ENCODE peak calls at places on chromosomes 5 and 9, in ten cellular contexts. M is A549; T is stomach; C is mesenchymal stem cell; X is K562; E is CD8-positive, alpha-beta T cell; Z is A673; H is neuronal stem cell; B is MM.1S; Y is thoracic aorta. N is an unnamed sample.

GRCh38 chr5:74326571-74327338 is 313.8 kb downstream of the ENC1 start:
- DNase-seq in M (peak; percentile 80), T (peak; percentile 51), C (peak; percentile 89), X (no peak), E (peak; percentile 59), Z (peak; percentile 49), H (no peak), B (peak; percentile 99), Y (no peak), N (no peak)

GRCh38 chr9:35508069-35508468 is 18.2 kb downstream of the RUSC2 start:
- DNase-seq in M (no peak), T (no peak), C (no peak), X (no peak), E (no peak), Z (no peak), H (no peak), B (no peak), Y (no peak), N (no peak)

GRCh38 chr9:107387401-107387800 is 102.2 kb downstream of the KLF4 start:
- DNase-seq in M (no peak), T (peak; percentile 44), C (no peak), X (no peak), E (no peak), Z (no peak), H (no peak), B (no peak), Y (no peak), N (no peak)

GRCh38 chr5:120329095-120329494 is 135.0 kb upstream of the PRR16 start:
- DNase-seq in M (no peak), T (no peak), C (no peak), X (no peak), E (no peak), Z (no peak), H (no peak), B (no peak), Y (no peak), N (no peak)

GRCh38 chr5:55406292-55406691 is 98.5 kb downstream of the MTREX start:
- DNase-seq in M (no peak), T (no peak), C (no peak), X (no peak), E (no peak), Z (no peak), H (no peak), B (no peak), Y (no peak), N (no peak)

GRCh38 chr5:74516217-74516636 is 124.3 kb downstream of the ENC1 start:
- DNase-seq in M (peak; percentile 15), T (no peak), C (peak; percentile 71), X (no peak), E (no peak), Z (no peak), H (no peak), B (no peak), Y (no peak), N (no peak)

GRCh38 chr5:93249651-93250289 is 331.2 kb downstream of the NR2F1-AS1 start:
- DNase-seq in M (no peak), T (no peak), C (peak; percentile 22), X (no peak), E (no peak), Z (no peak), H (no peak), B (no peak), Y (no peak), N (no peak)

GRCh38 chr5:13567819-13568218 is 376.7 kb downstream of the DNAH5 start:
- DNase-seq in M (peak; percentile 27), T (no peak), C (peak; percentile 20), X (no peak), E (no peak), Z (no peak), H (no peak), B (no peak), Y (no peak), N (no peak)

GRCh38 chr9:132986586-132986985 is 8.1 kb downstream of the GFI1B start:
- DNase-seq in M (no peak), T (no peak), C (no peak), X (no peak), E (no peak), Z (no peak), H (no peak), B (no peak), Y (no peak), N (no peak)

GRCh38 chr9:77735515-77735914 is 87.4 kb upstream of the GNA14 start:
- DNase-seq in M (no peak), T (no peak), C (no peak), X (no peak), E (no peak), Z (no peak), H (no peak), B (no peak), Y (no peak), N (no peak)

GRCh38 chr5:73321757-73322452 is 126.7 kb downstream of the FOXD1 start:
- DNase-seq in M (no peak), T (no peak), C (peak; percentile 60), X (no peak), E (no peak), Z (no peak), H (no peak), B (no peak), Y (no peak), N (no peak)

GRCh38 chr9:96139592-96140251 is 162.3 kb downstream of the HSD17B3 start:
- DNase-seq in M (peak; percentile 48), T (peak; percentile 68), C (peak; percentile 94), X (no peak), E (no peak), Z (peak; percentile 61), H (no peak), B (no peak), Y (peak; percentile 71), N (no peak)

GRCh38 chr9:128344931-128345605 is 4.7 kb downstream of the SLC27A4 start:
- DNase-seq in M (no peak), T (no peak), C (no peak), X (peak; percentile 35), E (no peak), Z (no peak), H (no peak), B (no peak), Y (no peak), N (no peak)

GRCh38 chr5:36944607-36945225 is 68.1 kb downstream of the NIPBL start:
- DNase-seq in M (peak; percentile 74), T (no peak), C (peak; percentile 75), X (peak; percentile 18), E (no peak), Z (peak; percentile 80), H (peak; percentile 44), B (peak; percentile 70), Y (no peak), N (no peak)

GRCh38 chr5:11770310-11770709 is 133.9 kb downstream of the CTNND2 start:
- DNase-seq in M (no peak), T (no peak), C (no peak), X (no peak), E (no peak), Z (no peak), H (no peak), B (no peak), Y (no peak), N (no peak)

GRCh38 chr9:77883846-77884771 is 147.5 kb downstream of the GNAQ start:
- DNase-seq in M (no peak), T (no peak), C (peak; percentile 22), X (no peak), E (no peak), Z (peak; percentile 24), H (no peak), B (no peak), Y (no peak), N (no peak)

GRCh38 chr5:133245191-133246052 is 193.6 kb downstream of the HSPA4 start:
- DNase-seq in M (peak; percentile 95), T (no peak), C (peak; percentile 92), X (peak; percentile 72), E (no peak), Z (peak; percentile 29), H (no peak), B (no peak), Y (no peak), N (no peak)

GRCh38 chr9:100013573-100013972 is 85.2 kb downstream of the ERP44 start:
- DNase-seq in M (no peak), T (no peak), C (no peak), X (no peak), E (no peak), Z (no peak), H (no peak), B (no peak), Y (no peak), N (no peak)

GRCh38 chr9:33081128-33081851 is 4.8 kb upstream of the SMU1 start:
- DNase-seq in M (peak; percentile 89), T (peak; percentile 35), C (peak; percentile 90), X (peak; percentile 47), E (peak; percentile 64), Z (peak; percentile 93), H (peak; percentile 78), B (peak; percentile 82), Y (peak; percentile 49), N (no peak)

GRCh38 chr5:16245249-16245648 is 65.7 kb upstream of the MARCHF11 start:
- DNase-seq in M (no peak), T (no peak), C (no peak), X (no peak), E (no peak), Z (no peak), H (no peak), B (peak; percentile 26), Y (no peak), N (no peak)

GRCh38 chr5:175148773-175149172 is 295.2 kb downstream of the DRD1 start:
- DNase-seq in M (peak; percentile 13), T (no peak), C (no peak), X (peak; percentile 14), E (no peak), Z (no peak), H (no peak), B (no peak), Y (no peak), N (no peak)

GRCh38 chr9:121754655-121755436 is 103.4 kb downstream of the DAB2IP start:
- DNase-seq in M (no peak), T (no peak), C (no peak), X (no peak), E (no peak), Z (no peak), H (no peak), B (no peak), Y (no peak), N (no peak)
- H3K27ac ChIP-seq in M (no peak overlapping the region), T (peak overlapping the region; percentile 80), C (no peak overlapping the region), X (no peak overlapping the region), E (no peak overlapping the region), Z (no peak overlapping the region), H (no peak overlapping the region), B (no peak overlapping the region), Y (peak overlapping the region; percentile 83), N (no peak overlapping the region)

GRCh38 chr9:95087659-95088242 is 229.8 kb downstream of the FANCC start:
- DNase-seq in M (peak; percentile 72), T (peak; percentile 67), C (no peak), X (peak; percentile 42), E (no peak), Z (no peak), H (no peak), B (no peak), Y (no peak), N (no peak)
- H3K27ac ChIP-seq in M (peak overlapping the region; percentile 78), T (peak overlapping the region; percentile 9), C (no peak overlapping the region), X (no peak overlapping the region), E (no peak overlapping the region), Z (no peak overlapping the region), H (no peak overlapping the region), B (no peak overlapping the region), Y (peak overlapping the region; percentile 89), N (peak overlapping the region; percentile 46)

GRCh38 chr5:78720234-78720985 is 71.8 kb upstream of the LHFPL2 start:
- DNase-seq in M (no peak), T (peak; percentile 33), C (no peak), X (no peak), E (no peak), Z (no peak), H (peak; percentile 26), B (no peak), Y (no peak), N (no peak)
- H3K27ac ChIP-seq in M (peak overlapping the region; percentile 80), T (peak overlapping the region; percentile 32), C (peak overlapping the region; percentile 33), X (no peak overlapping the region), E (no peak overlapping the region), Z (no peak overlapping the region), H (peak overlapping the region; percentile 62), B (no peak overlapping the region), Y (no peak overlapping the region), N (no peak overlapping the region)

GRCh38 chr5:34550977-34551376 is 105.2 kb upstream of the RAI14 start:
- DNase-seq in M (no peak), T (no peak), C (no peak), X (no peak), E (no peak), Z (no peak), H (no peak), B (no peak), Y (no peak), N (no peak)
- H3K27ac ChIP-seq in M (no peak overlapping the region), T (no peak overlapping the region), C (no peak overlapping the region), X (no peak overlapping the region), E (no peak overlapping the region), Z (no peak overlapping the region), H (no peak overlapping the region), B (no peak overlapping the region), Y (peak overlapping the region; percentile 46), N (no peak overlapping the region)

N was measured in substantia nigra.